ENCODE peak calls at places on chromosomes 4 and X, in seven cellular contexts. One of them, this sample, is unnamed.

GRCh38 chr4:54315561-54315960 is 86.5 kb downstream of the PDGFRA start:
- DNase-seq in fibroblast of mammary gland: no peak
- DNase-seq in osteoblast: no peak
- DNase-seq in stimulated activated CD4-positive, alpha-beta T cell treated with anti-CD3 and anti-CD28 coated beads, Interleukin-1b, Interleukin-23, amount 100 ng/mL, for 48 hours: no peak
- DNase-seq in Right ventricle myocardium superior: no peak
- DNase-seq in A673: no peak
- DNase-seq in fibroblast of the conjunctiva: no peak
- DNase-seq in this sample: no peak

GRCh38 chr4:7416745-7417432 is 17.8 kb downstream of the PSAPL1 start:
- DNase-seq in fibroblast of the conjunctiva: no peak
- DNase-seq in osteoblast: peak
- DNase-seq in stimulated activated CD4-positive, alpha-beta T cell treated with anti-CD3 and anti-CD28 coated beads, Interleukin-1b, Interleukin-23, amount 100 ng/mL, for 48 hours: no peak
- DNase-seq in A673: no peak
- DNase-seq in Right ventricle myocardium superior: peak
- DNase-seq in fibroblast of mammary gland: no peak
- DNase-seq in this sample: no peak

GRCh38 chrX:119427024-119427794 is 28.1 kb downstream of the SLC25A43 start:
- DNase-seq in A673: no peak
- DNase-seq in fibroblast of mammary gland: peak
- DNase-seq in fibroblast of the conjunctiva: no peak
- DNase-seq in Right ventricle myocardium superior: peak
- DNase-seq in stimulated activated CD4-positive, alpha-beta T cell treated with anti-CD3 and anti-CD28 coated beads, Interleukin-1b, Interleukin-23, amount 100 ng/mL, for 48 hours: no peak
- DNase-seq in osteoblast: peak
- DNase-seq in this sample: peak

GRCh38 chrX:17655232-17656034 is 81.9 kb upstream of the SCML1 start:
- DNase-seq in A673: no peak
- DNase-seq in stimulated activated CD4-positive, alpha-beta T cell treated with anti-CD3 and anti-CD28 coated beads, Interleukin-1b, Interleukin-23, amount 100 ng/mL, for 48 hours: peak
- DNase-seq in Right ventricle myocardium superior: no peak
- DNase-seq in fibroblast of mammary gland: no peak
- DNase-seq in osteoblast: peak
- DNase-seq in fibroblast of the conjunctiva: no peak
- DNase-seq in this sample: peak

GRCh38 chr4:113383111-113383785 is 333.8 kb downstream of the ANK2 start:
- DNase-seq in fibroblast of the conjunctiva: peak
- DNase-seq in osteoblast: peak
- DNase-seq in fibroblast of mammary gland: peak
- DNase-seq in Right ventricle myocardium superior: no peak
- DNase-seq in A673: peak
- DNase-seq in stimulated activated CD4-positive, alpha-beta T cell treated with anti-CD3 and anti-CD28 coated beads, Interleukin-1b, Interleukin-23, amount 100 ng/mL, for 48 hours: no peak
- DNase-seq in this sample: peak

GRCh38 chr4:92059615-92060014 is 244.2 kb upstream of the GRID2 start:
- DNase-seq in stimulated activated CD4-positive, alpha-beta T cell treated with anti-CD3 and anti-CD28 coated beads, Interleukin-1b, Interleukin-23, amount 100 ng/mL, for 48 hours: no peak
- DNase-seq in osteoblast: no peak
- DNase-seq in A673: no peak
- DNase-seq in Right ventricle myocardium superior: no peak
- DNase-seq in fibroblast of mammary gland: no peak
- DNase-seq in fibroblast of the conjunctiva: no peak
- DNase-seq in this sample: no peak

GRCh38 chr4:123304151-123305021 is 92.2 kb upstream of the SPRY1 start:
- DNase-seq in A673: no peak
- DNase-seq in fibroblast of the conjunctiva: no peak
- DNase-seq in osteoblast: no peak
- DNase-seq in stimulated activated CD4-positive, alpha-beta T cell treated with anti-CD3 and anti-CD28 coated beads, Interleukin-1b, Interleukin-23, amount 100 ng/mL, for 48 hours: no peak
- DNase-seq in fibroblast of mammary gland: no peak
- DNase-seq in Right ventricle myocardium superior: peak
- DNase-seq in this sample: no peak

GRCh38 chrX:21926116-21926515 is 14.4 kb upstream of the SMS start:
- DNase-seq in A673: peak
- DNase-seq in fibroblast of the conjunctiva: no peak
- DNase-seq in stimulated activated CD4-positive, alpha-beta T cell treated with anti-CD3 and anti-CD28 coated beads, Interleukin-1b, Interleukin-23, amount 100 ng/mL, for 48 hours: no peak
- DNase-seq in osteoblast: no peak
- DNase-seq in fibroblast of mammary gland: peak
- DNase-seq in Right ventricle myocardium superior: no peak
- DNase-seq in this sample: no peak

GRCh38 chr4:155787113-155787710 is 28.4 kb downstream of the GUCY1B1 start:
- DNase-seq in A673: peak
- DNase-seq in stimulated activated CD4-positive, alpha-beta T cell treated with anti-CD3 and anti-CD28 coated beads, Interleukin-1b, Interleukin-23, amount 100 ng/mL, for 48 hours: no peak
- DNase-seq in fibroblast of the conjunctiva: peak
- DNase-seq in osteoblast: peak
- DNase-seq in fibroblast of mammary gland: peak
- DNase-seq in Right ventricle myocardium superior: no peak
- DNase-seq in this sample: peak

This sample was measured in astrocyte of the spinal cord.